ENCODE peak calls at places on chromosomes 11 and 22, in seven cellular contexts. Z is BJ, Y is fibroblast of villous mesenchyme, F is MM.1S, S is astrocyte, W is right lobe of liver, K is RCC 7860. C is an unnamed sample.
A peak's percentile ranks its signal among the peaks of the same experiment; 100 is the strongest.

GRCh38 chr22:41531422-41531727 is 12.9 kb downstream of the POLR3H start:
- DNase-seq in Y (no peak), S (no peak), Z (no peak), W (no peak), F (no peak), K (no peak), C (no peak)

GRCh38 chr11:107704432-107704831 is 7.4 kb downstream of the SLN start:
- DNase-seq in K (peak; percentile 96), S (peak; percentile 58), Z (no peak), Y (no peak), W (no peak), F (no peak), C (no peak)

GRCh38 chr22:42644422-42645340 is 4.3 kb upstream of the ATP5MGL start:
- DNase-seq in K (no peak), Y (peak; percentile 58), W (no peak), Z (no peak), F (no peak), S (peak; percentile 22), C (no peak)

GRCh38 chr11:107549253-107549953 is 16.1 kb downstream of the ALKBH8 start:
- DNase-seq in W (no peak), F (peak; percentile 62), K (peak; percentile 22), Z (no peak), S (no peak), Y (peak; percentile 54), C (peak; percentile 20)

GRCh38 chr11:12001152-12001551 is 7.3 kb downstream of the DKK3 start:
- DNase-seq in W (no peak), K (no peak), S (no peak), Y (no peak), Z (no peak), F (no peak), C (no peak)

GRCh38 chr22:37043828-37044538 is 7.6 kb upstream of the KCTD17 start:
- DNase-seq in S (no peak), Z (no peak), F (peak; percentile 73), Y (peak; percentile 58), W (peak; percentile 85), K (peak; percentile 26), C (no peak)

GRCh38 chr11:46260161-46260560 is 17.3 kb upstream of the CREB3L1 start:
- DNase-seq in W (no peak), K (no peak), Z (no peak), F (no peak), Y (no peak), S (no peak), C (no peak)

GRCh38 chr11:60265373-60266214 is 14.9 kb upstream of the MS4A4A start:
- DNase-seq in W (no peak), Y (peak; percentile 23), K (peak; percentile 39), F (peak; percentile 38), S (no peak), Z (no peak), C (peak; percentile 22)

C was measured in NT2/D1.